ENCODE peak calls at places on chromosomes 3 and 15, in ten cellular contexts. S is kidney; L is SJSA1; V is CD8-positive, alpha-beta memory T cell; Z is neural progenitor cell; I is hepatocyte; T is ascending aorta; P is cardiac muscle cell; F is MM.1S; B is PC-9. G is an unnamed sample. For H3K4me1 and H3K36me3, the result is how much of the 10 kb centered on the place peaks cover.

GRCh38 chr3:146177986-146178385 is 17.0 kb upstream of the PLOD2 start:
- DNase-seq in S (no peak), L (no peak), V (no peak), Z (no peak), I (no peak), T (no peak), P (no peak), F (no peak), B (no peak), G (no peak)

GRCh38 chr3:38960953-38961622 is 90.7 kb downstream of the SCN11A start:
- DNase-seq in S (no peak), L (no peak), V (no peak), Z (peak), I (peak), T (no peak), P (peak), F (peak), B (peak), G (peak)

GRCh38 chr3:169624533-169624972 is 39.0 kb downstream of the MECOM start:
- DNase-seq in S (no peak), L (no peak), V (no peak), Z (no peak), I (no peak), T (no peak), P (peak), F (no peak), B (no peak), G (no peak)

GRCh38 chr15:99016680-99017321 is 9.2 kb upstream of the PGPEP1L start:
- DNase-seq in S (no peak), L (peak), V (no peak), Z (no peak), I (no peak), T (no peak), P (no peak), F (no peak), B (peak), G (no peak)

GRCh38 chr3:102299125-102299877 is 135.5 kb upstream of the ZPLD1 start:
- DNase-seq in S (no peak), L (no peak), V (no peak), Z (no peak), I (no peak), T (no peak), P (no peak), F (no peak), B (peak), G (peak)

GRCh38 chr3:183265157-183265642 is 12.1 kb downstream of the B3GNT5 start:
- DNase-seq in S (no peak), L (no peak), V (no peak), Z (peak), I (no peak), T (no peak), P (no peak), F (no peak), B (peak), G (no peak)

GRCh38 chr15:79209116-79209515 is 73.4 kb upstream of the ANKRD34C start:
- DNase-seq in S (no peak), L (no peak), V (no peak), Z (no peak), I (no peak), T (no peak), P (peak), F (no peak), B (no peak), G (no peak)

GRCh38 chr15:61680260-61681037 is 379.8 kb downstream of the VPS13C start:
- DNase-seq in S (no peak), L (no peak), V (no peak), Z (no peak), I (no peak), T (no peak), P (no peak), F (no peak), B (no peak), G (no peak)

GRCh38 chr3:7328339-7328738 is 467.4 kb downstream of the GRM7 start:
- DNase-seq in S (no peak), L (no peak), V (no peak), Z (no peak), I (peak), T (no peak), P (no peak), F (no peak), B (no peak), G (no peak)

GRCh38 chr3:185144784-185145183 is 8.1 kb downstream of the C3orf70 start:
- DNase-seq in S (no peak), L (no peak), V (no peak), Z (no peak), I (no peak), T (no peak), P (no peak), F (no peak), B (no peak), G (no peak)

GRCh38 chr3:55330756-55331155 is 156.3 kb downstream of the WNT5A start:
- DNase-seq in S (no peak), L (no peak), V (no peak), Z (no peak), I (peak), T (no peak), P (no peak), F (no peak), B (peak), G (no peak)

GRCh38 chr3:157494581-157495281 is 8.5 kb downstream of the VEPH1 start:
- DNase-seq in S (no peak), L (no peak), V (no peak), Z (no peak), I (no peak), T (no peak), P (no peak), F (no peak), B (no peak), G (no peak)

GRCh38 chr3:119663885-119664284 is 3.5 kb upstream of the POPDC2 start:
- DNase-seq in S (no peak), L (no peak), V (no peak), Z (no peak), I (no peak), T (no peak), P (no peak), F (no peak), B (no peak), G (no peak)
- H3K4me1 ChIP-seq in S (under half), L (under half), V (under half), Z (under half), I (under half), T (under half), P (half or more), F (under half), B (under half), G (under half)

DNA sequence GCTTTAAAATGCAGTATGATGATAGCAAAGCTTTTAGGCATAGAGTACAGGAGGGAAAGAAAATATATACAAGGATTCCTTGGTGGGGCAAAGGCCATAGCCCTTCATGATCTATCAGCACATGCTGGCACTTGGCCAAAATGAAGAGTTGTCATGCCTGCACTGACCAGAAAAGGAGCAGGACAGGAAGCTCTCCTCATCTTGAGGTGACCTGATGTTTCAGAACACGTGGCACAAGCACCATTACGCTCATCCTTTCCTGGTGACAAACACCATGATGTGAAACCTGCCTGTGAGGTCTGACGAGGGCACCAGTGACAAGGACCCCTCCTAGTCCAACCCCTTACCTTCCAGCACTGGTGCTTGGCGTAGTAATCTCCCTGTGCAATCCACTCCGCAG is 77.9 kb upstream of the DCLK3 start:
- DNase-seq in S (no peak), L (no peak), V (no peak), Z (no peak), I (no peak), T (no peak), P (no peak), F (no peak), B (no peak), G (no peak)
- H3K36me3 ChIP-seq in S (under half), L (under half), V (half or more), Z (under half), I (under half), T (under half), P (under half), F (under half), B (under half), G (half or more)

GRCh38 chr3:43765417-43766030 is 74.8 kb downstream of the ABHD5 start:
- DNase-seq in S (no peak), L (no peak), V (no peak), Z (no peak), I (no peak), T (no peak), P (peak), F (no peak), B (no peak), G (no peak)
- H3K27ac ChIP-seq in S (no peak), L (no peak), V (no peak), Z (no peak), I (no peak), T (no peak), P (no peak), F (no peak), B (no peak), G (no peak)

GRCh38 chr3:53168175-53168923 is 7.3 kb downstream of the PRKCD start:
- DNase-seq in S (no peak), L (no peak), V (no peak), Z (peak), I (no peak), T (peak), P (no peak), F (no peak), B (no peak), G (no peak)
- H3K4me1 ChIP-seq in S (half or more), L (under half), V (under half), Z (under half), I (under half), T (under half), P (under half), F (under half), B (under half), G (under half)

GRCh38 chr3:186787642-186788481 is 4.5 kb downstream of the EIF4A2 start:
- DNase-seq in S (no peak), L (no peak), V (no peak), Z (no peak), I (no peak), T (no peak), P (no peak), F (no peak), B (no peak), G (no peak)
- H3K36me3 ChIP-seq in S (under half), L (half or more), V (half or more), Z (half or more), I (under half), T (half or more), P (half or more), F (half or more), B (half or more), G (half or more)

G was measured in CD4-positive, CD25-positive, alpha-beta regulatory T cell.